ENCODE peak calls at places on chromosomes 1 and 21, in five cellular contexts. G is K562, M is GM23338, Q is GM12878, I is HepG2. L is an unnamed sample.

GRCh38 chr1:8825985-8826481 is 8.6 kb upstream of the RERE start:
- DNase-seq in I (no peak), Q (no peak), M (no peak), G (no peak), L (no peak)

GRCh38 chr1:16158025-16158424 is 2.2 kb upstream of the EPHA2 start:
- DNase-seq in I (no peak), M (no peak), Q (no peak), G (no peak), L (no peak)

GRCh38 chr1:232538224-232538942 is 91.5 kb downstream of the SIPA1L2 start:
- DNase-seq in Q (no peak), I (peak), G (no peak), M (peak), L (peak)

GRCh38 chr1:3562712-3563111 is 48.6 kb downstream of the MEGF6 start:
- DNase-seq in I (no peak), Q (no peak), G (no peak), M (no peak), L (no peak)

GRCh38 chr1:8197493-8198282 is 120.2 kb upstream of the SLC45A1 start:
- DNase-seq in Q (no peak), I (peak), M (no peak), G (peak), L (peak)

GRCh38 chr1:27952147-27952546 is 7.6 kb upstream of the XKR8 start:
- DNase-seq in Q (no peak), I (no peak), G (no peak), M (no peak), L (no peak)

GRCh38 chr1:93779540-93780121 is 98.0 kb upstream of the BCAR3 start:
- DNase-seq in Q (no peak), G (no peak), M (peak), I (no peak), L (peak)

GRCh38 chr1:23865543-23865930 is 2.6 kb downstream of the FUCA1 start:
- DNase-seq in Q (peak), I (no peak), M (no peak), G (no peak), L (no peak)

GRCh38 chr21:40204956-40205355 is 337.7 kb downstream of the PCP4 start:
- DNase-seq in Q (no peak), I (no peak), M (no peak), G (no peak), L (no peak)

GRCh38 chr1:86197206-86197855 is 40.8 kb upstream of the COL24A1 start:
- DNase-seq in M (no peak), Q (no peak), I (no peak), G (no peak), L (no peak)

GRCh38 chr1:204417231-204417997 is 5.8 kb upstream of the PPP1R15B start:
- DNase-seq in I (peak), Q (no peak), G (peak), M (no peak), L (peak)

GRCh38 chr1:43495204-43495603 is 35.5 kb upstream of the PTPRF start:
- DNase-seq in G (peak), Q (no peak), M (peak), I (no peak), L (no peak)

GRCh38 chr1:18711003-18711402 is 80.4 kb downstream of the PAX7 start:
- DNase-seq in Q (no peak), G (no peak), M (no peak), I (no peak), L (no peak)

GRCh38 chr1:159925713-159926066 is 383 bp upstream of the TAGLN2 start:
- DNase-seq in I (no peak), G (peak), M (no peak), Q (no peak), L (no peak)

GRCh38 chr1:161506336-161507223 is 1.3 kb downstream of the FCGR2A start:
- DNase-seq in G (peak), Q (no peak), M (peak), I (peak), L (no peak)

GRCh38 chr1:204868340-204868700 is 2.3 kb upstream of the NFASC start:
- DNase-seq in M (peak), G (no peak), I (no peak), Q (no peak), L (no peak)

GRCh38 chr1:184843732-184844495 is 89.3 kb upstream of the EDEM3 start:
- DNase-seq in G (no peak), M (no peak), I (no peak), Q (peak), L (no peak)

GRCh38 chr1:237031480-237031879 is 10.5 kb upstream of the RYR2 start:
- DNase-seq in G (no peak), M (no peak), Q (no peak), I (no peak), L (no peak)

GRCh38 chr1:33055210-33055991 is 18.7 kb upstream of the AK2 start:
- DNase-seq in I (peak), G (peak), M (peak), Q (peak), L (peak)

GRCh38 chr1:156510709-156511108 is 10.1 kb upstream of the MEF2D start:
- DNase-seq in Q (no peak), M (no peak), G (no peak), I (no peak), L (no peak)

GRCh38 chr1:9198538-9199361 is 35.8 kb upstream of the H6PD start:
- DNase-seq in I (no peak), Q (no peak), M (peak), G (no peak), L (no peak)

GRCh38 chr1:31955917-31956736 is 18.0 kb upstream of the PTP4A2 start:
- DNase-seq in Q (peak), I (peak), M (peak), G (peak), L (peak)

GRCh38 chr1:99808391-99809115 is 41.6 kb upstream of the AGL start:
- DNase-seq in I (peak), G (peak), M (peak), Q (peak), L (peak)

GRCh38 chr1:209646558-209646957 is 5.7 kb downstream of the LAMB3 start:
- DNase-seq in Q (no peak), M (peak), I (no peak), G (no peak), L (no peak)

GRCh38 chr1:52127181-52128175 is 14.4 kb upstream of the ZFYVE9 start:
- DNase-seq in I (peak), M (peak), Q (no peak), G (no peak), L (peak)

DNA sequence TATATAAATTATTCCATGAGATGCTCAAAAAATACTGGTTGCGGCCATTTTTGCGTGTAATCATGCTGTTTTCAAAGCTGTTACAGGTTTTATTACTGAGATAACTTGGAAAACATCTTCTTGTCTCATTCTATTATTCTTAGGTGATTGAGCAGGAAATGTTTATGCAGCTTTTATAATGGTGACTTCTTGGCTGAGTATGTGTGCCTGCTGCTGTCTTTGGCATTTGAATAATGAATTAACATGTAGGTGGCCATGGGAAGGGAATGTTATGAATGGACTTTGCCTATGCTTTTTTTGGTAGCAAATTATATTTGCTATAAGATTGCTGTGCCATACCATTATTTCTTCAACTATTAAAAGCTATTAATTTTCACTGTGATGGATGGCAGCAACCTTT is 52.6 kb downstream of the RASAL2 start:
- DNase-seq in I (no peak), Q (no peak), M (no peak), G (no peak), L (no peak)
- TF ChIP-seq JUNB in I (no peak), Q (no peak), M (no peak), G (no peak), L (no peak)

GRCh38 chr1:185972096-185972875 is 238.1 kb downstream of the HMCN1 start:
- DNase-seq in G (no peak), I (no peak), Q (no peak), M (no peak), L (no peak)

GRCh38 chr1:185969028-185969427 is 234.8 kb downstream of the HMCN1 start:
- DNase-seq in M (no peak), I (no peak), G (no peak), Q (no peak), L (no peak)

GRCh38 chr1:185966487-185966886 is 232.3 kb downstream of the HMCN1 start:
- DNase-seq in G (no peak), M (no peak), Q (no peak), I (no peak), L (no peak)

GRCh38 chr1:185971688-185972087 is 237.5 kb downstream of the HMCN1 start:
- DNase-seq in M (no peak), G (no peak), I (no peak), Q (no peak), L (no peak)

GRCh38 chr1:185969524-185969991 is 235.4 kb downstream of the HMCN1 start:
- DNase-seq in Q (no peak), I (no peak), M (peak), G (no peak), L (no peak)
- TF ChIP-seq JUNB in Q (no peak), I (no peak), M (no peak), G (no peak), L (no peak)

GRCh38 chr1:243520831-243521230 is 265.0 kb downstream of the SDCCAG8 start:
- DNase-seq in M (no peak), Q (no peak), I (peak), G (no peak), L (no peak)
- TF ChIP-seq JUNB in M (no peak), Q (no peak), I (no peak), G (no peak), L (no peak)

GRCh38 chr1:247368501-247368900 is 36.8 kb upstream of the ZNF496 start:
- DNase-seq in I (no peak), Q (no peak), M (no peak), G (no peak), L (no peak)

GRCh38 chr1:247366926-247367325 is 35.3 kb upstream of the ZNF496 start:
- DNase-seq in M (no peak), Q (no peak), G (no peak), I (no peak), L (no peak)

GRCh38 chr1:247365023-247365422 is 33.4 kb upstream of the ZNF496 start:
- DNase-seq in M (no peak), G (no peak), I (no peak), Q (no peak), L (no peak)

GRCh38 chr1:247370786-247371732 is 39.4 kb upstream of the ZNF496 start:
- DNase-seq in M (peak), Q (no peak), G (no peak), I (no peak), L (no peak)

DNA sequence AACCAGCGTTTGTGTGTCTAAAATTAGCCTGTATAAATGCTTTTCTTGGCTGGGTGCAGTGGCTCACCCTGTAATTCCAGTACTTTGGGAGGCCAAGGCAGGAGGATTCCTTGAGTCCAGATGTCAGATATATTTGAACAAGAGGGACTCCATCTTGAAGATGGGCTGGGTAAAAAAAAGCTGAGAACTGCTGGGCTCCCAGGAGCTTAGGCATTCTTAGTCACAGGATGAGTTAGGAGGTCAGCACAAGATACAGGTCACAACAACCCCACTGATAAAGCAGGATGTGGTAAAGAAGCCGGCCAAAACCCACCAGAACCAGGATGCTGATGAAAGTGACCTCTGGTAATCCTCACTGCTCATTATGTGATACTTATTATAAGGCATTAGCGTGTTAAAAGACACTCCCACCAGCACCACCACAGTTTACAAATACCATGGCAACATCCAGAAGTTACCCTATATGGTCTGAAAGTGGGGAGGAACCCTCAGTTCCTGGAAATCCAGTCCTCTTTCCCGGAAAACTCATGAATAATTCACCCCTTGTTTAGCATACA is 36.2 kb upstream of the ZNF496 start:
- DNase-seq in Q (no peak), M (no peak), G (no peak), I (no peak), L (no peak)
- TF ChIP-seq JUNB in Q (no peak), M (no peak), G (no peak), I (no peak), L (no peak)

GRCh38 chr21:33071878-33072306 is 2.0 kb downstream of the OLIG1 start:
- DNase-seq in G (no peak), M (peak), Q (no peak), I (no peak), L (no peak)
- TF ChIP-seq JUNB in G (no peak), M (no peak), Q (no peak), I (no peak), L (no peak)

DNA sequence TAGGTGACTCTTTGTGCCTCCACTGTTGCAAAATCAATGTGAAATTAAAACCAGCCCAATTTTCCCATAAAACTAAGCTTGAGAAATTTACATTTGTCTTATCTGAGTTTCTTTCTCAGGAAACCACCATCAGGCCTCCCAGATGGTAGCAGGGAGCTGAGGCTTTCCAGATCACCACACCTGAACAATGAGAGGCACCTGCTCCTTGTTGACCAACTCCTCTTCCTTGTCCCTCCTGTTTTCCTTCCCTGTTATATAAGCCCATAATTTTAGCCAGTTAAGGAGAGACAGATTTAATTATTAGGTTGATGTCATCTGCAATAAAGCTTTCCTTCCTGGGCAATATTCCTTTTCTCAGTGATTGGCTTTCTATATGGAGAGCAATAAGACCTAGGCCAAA is 32.0 kb upstream of the C1orf185 start:
- DNase-seq in G (no peak), Q (no peak), I (no peak), M (no peak), L (no peak)
- TF ChIP-seq JUNB in G (no peak), Q (no peak), I (no peak), M (no peak), L (no peak)

DNA sequence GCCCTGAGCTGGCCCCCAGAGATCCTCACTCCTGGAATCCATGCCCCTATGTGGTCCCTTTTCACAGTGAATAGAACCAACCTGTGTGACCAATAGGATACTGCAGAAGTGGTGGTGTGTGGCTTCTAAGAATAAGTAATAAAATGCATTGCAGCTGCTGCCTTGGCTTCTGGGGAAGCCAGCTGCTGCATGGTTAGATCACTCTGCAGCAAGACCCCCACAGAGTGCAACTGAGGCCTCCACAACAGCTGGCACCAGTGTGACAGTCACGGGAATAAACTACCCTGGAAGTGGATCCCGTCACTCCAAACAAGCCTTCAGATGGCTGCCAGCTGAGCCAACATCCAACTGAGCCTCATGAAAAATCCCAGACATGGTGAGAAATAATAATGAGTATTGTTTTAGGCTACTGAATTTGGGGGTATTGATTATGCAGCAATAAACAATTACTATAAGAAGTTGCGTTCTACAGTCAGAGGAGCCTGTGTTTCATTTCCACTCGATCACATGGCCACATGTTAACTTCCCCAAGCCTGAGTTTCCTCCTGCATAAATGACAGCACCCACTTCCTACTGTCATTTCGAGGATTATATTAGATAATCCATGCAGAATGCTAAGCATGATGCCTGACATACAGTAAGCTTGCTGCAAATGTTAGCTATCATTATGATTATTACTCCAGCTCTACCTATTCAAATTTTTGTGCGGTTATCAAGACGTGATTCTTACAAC is 20.8 kb upstream of the COG2 start:
- DNase-seq in M (no peak), Q (no peak), G (no peak), I (no peak), L (no peak)
- TF ChIP-seq JUNB in M (no peak), Q (no peak), G (no peak), I (no peak), L (no peak)

L was measured in A549.